ENCODE peak calls at places on chromosomes 1 and 21, in six cellular contexts. F, L, R, E, B and A are unnamed samples.

GRCh38 chr1:211610779-211611556 is 32.0 kb upstream of the SLC30A1 start:
- DNase-seq in E (no peak), B (no peak), R (peak; percentile 69), L (no peak), F (peak; percentile 24), A (peak; percentile 55)

GRCh38 chr1:202029727-202030126 is 19.3 kb downstream of the ELF3 start:
- DNase-seq in E (no peak), L (no peak), B (no peak), R (no peak), F (peak; percentile 64), A (no peak)

GRCh38 chr1:7469255-7469938 is 301.7 kb upstream of the VAMP3 start:
- DNase-seq in R (no peak), F (peak; percentile 21), L (no peak), E (no peak), B (no peak), A (no peak)

GRCh38 chr1:215704089-215704860 is 137.2 kb downstream of the KCTD3 start:
- DNase-seq in R (no peak), L (no peak), F (no peak), E (no peak), B (no peak), A (peak; percentile 55)

GRCh38 chr1:94115254-94115899 is 5.6 kb downstream of the ABCA4 start:
- DNase-seq in E (no peak), R (peak; percentile 53), F (no peak), B (no peak), L (no peak), A (no peak)

GRCh38 chr1:159974350-159974965 is 20.4 kb upstream of the SLAMF9 start:
- DNase-seq in F (no peak), B (no peak), L (no peak), E (no peak), R (no peak), A (no peak)

GRCh38 chr1:96234299-96234698 is 487.3 kb upstream of the PTBP2 start:
- DNase-seq in E (peak; percentile 66), F (peak; percentile 23), B (no peak), R (peak; percentile 2), L (no peak), A (no peak)

GRCh38 chr1:62401034-62401433 is 35.8 kb upstream of the USP1 start:
- DNase-seq in E (no peak), F (no peak), R (no peak), B (no peak), L (no peak), A (no peak)

GRCh38 chr1:75330633-75331032 is 196.4 kb downstream of the LHX8 start:
- DNase-seq in R (no peak), E (no peak), F (no peak), B (no peak), L (no peak), A (no peak)

GRCh38 chr1:64246294-64246917 is 43.0 kb downstream of the UBE2U start:
- DNase-seq in L (no peak), F (peak; percentile 24), E (peak; percentile 69), B (peak; percentile 19), R (peak; percentile 25), A (peak; percentile 45)

GRCh38 chr1:107358611-107359342 is 217.9 kb downstream of the NTNG1 start:
- DNase-seq in L (no peak), F (no peak), E (no peak), B (no peak), R (no peak), A (no peak)

GRCh38 chr1:161081151-161081405 is 8.3 kb downstream of the NECTIN4 start:
- DNase-seq in F (no peak), E (no peak), R (no peak), L (no peak), B (no peak), A (no peak)

GRCh38 chr1:220164116-220164515 is 70.2 kb downstream of the IARS2 start:
- DNase-seq in B (no peak), L (no peak), R (no peak), E (no peak), F (no peak), A (no peak)

GRCh38 chr21:42315296-42315891 is at the start of gene TFF3:
- DNase-seq in F (peak; percentile 6), L (no peak), E (no peak), B (no peak), R (peak; percentile 84), A (no peak)

GRCh38 chr1:209655412-209655811 is 3.2 kb upstream of the LAMB3 start:
- DNase-seq in B (no peak), F (no peak), L (no peak), R (no peak), E (no peak), A (no peak)

GRCh38 chr1:14039894-14040430 is 340.0 kb downstream of the PRDM2 start:
- DNase-seq in F (no peak), R (no peak), B (no peak), E (no peak), L (peak; percentile 16), A (no peak)

GRCh38 chr1:32764826-32765545 is 52.2 kb downstream of the YARS1 start:
- DNase-seq in R (no peak), E (no peak), L (no peak), B (no peak), F (no peak), A (no peak)

GRCh38 chr1:30385246-30385940 is 338.0 kb downstream of the MATN1 start:
- DNase-seq in L (no peak), B (no peak), R (no peak), E (no peak), F (no peak), A (no peak)

GRCh38 chr1:91736999-91737615 is 148.8 kb downstream of the TGFBR3 start:
- DNase-seq in F (peak; percentile 86), R (peak; percentile 87), E (peak; percentile 34), B (no peak), L (no peak), A (no peak)

GRCh38 chr1:208065862-208066261 is 154.9 kb upstream of the CD34 start:
- DNase-seq in L (peak; percentile 5), B (no peak), F (no peak), E (no peak), R (no peak), A (peak; percentile 76)

GRCh38 chr1:33379631-33380354 is 51.1 kb downstream of the PHC2 start:
- DNase-seq in B (no peak), E (no peak), L (no peak), F (no peak), R (no peak), A (peak; percentile 40)

GRCh38 chr1:66393586-66394334 is 140.2 kb upstream of the SGIP1 start:
- DNase-seq in B (no peak), L (no peak), R (no peak), E (no peak), F (no peak), A (peak; percentile 98)
- H3K4me3 ChIP-seq in B (no peak overlapping the region), L (no peak overlapping the region), R (no peak overlapping the region), E (no peak overlapping the region), F (no peak overlapping the region), A (peak overlapping the region; percentile 73)

DNA sequence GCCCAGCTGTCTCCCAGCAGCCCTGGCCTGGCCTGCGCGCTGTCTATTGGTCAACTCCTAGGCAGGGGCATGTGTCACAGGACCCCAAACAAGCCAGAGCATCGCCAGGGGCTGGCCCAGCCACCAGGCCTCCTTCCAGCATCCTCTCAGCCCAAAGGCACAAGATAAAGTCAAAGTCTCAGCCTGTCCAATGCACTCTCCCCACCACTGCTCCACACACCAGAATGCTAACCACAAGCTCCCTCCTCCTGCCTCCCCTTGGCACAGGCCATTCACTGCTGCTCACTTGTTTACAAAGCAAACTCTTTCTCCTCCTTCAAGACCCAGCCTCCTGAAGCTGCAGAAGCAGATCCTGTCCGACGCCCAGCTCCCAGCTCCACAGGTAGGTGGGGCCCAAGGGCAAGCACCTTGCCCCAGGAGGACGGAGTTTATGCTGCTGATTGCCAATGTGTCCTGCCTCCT is 133.4 kb downstream of the DMRTB1 start:
- DNase-seq in F (peak; percentile 10), L (no peak), R (no peak), E (no peak), B (no peak), A (no peak)
- TF ChIP-seq CTCF in F (no peak), L (no peak), R (peak; percentile 35), E (no peak), B (peak; percentile 31), A (no peak)

GRCh38 chr21:45138199-45139002 is 64.0 kb downstream of the ADARB1 start:
- DNase-seq in B (peak; percentile 85), F (peak; percentile 72), E (peak; percentile 57), L (no peak), R (peak; percentile 59), A (peak; percentile 81)
- TF ChIP-seq MYC in B (peak; percentile 61), F (no peak), E (peak; percentile 35), L (no peak), R (peak; percentile 72), A (peak; percentile 86)

GRCh38 chr1:6256640-6257039 is 4.3 kb downstream of the GPR153 start:
- DNase-seq in L (no peak), B (no peak), E (no peak), F (no peak), R (no peak), A (no peak)
- H3K4me3 ChIP-seq in L (no peak overlapping the region), B (no peak overlapping the region), E (no peak overlapping the region), F (no peak overlapping the region), R (no peak overlapping the region), A (no peak overlapping the region)